ENCODE peak calls at places on chromosomes 12 and 14, in ten cellular contexts. B is hepatocyte; P is ascending aorta; S is aorta; H is transverse colon; U is cardiac muscle cell; A is heart right ventricle; E is CD4-positive, CD25-positive, alpha-beta regulatory T cell; L is fibroblast of lung; K is left ventricle myocardium inferior. R is an unnamed sample.
A peak's percentile ranks its signal among the peaks of the same experiment; 100 is the strongest.

GRCh38 chr12:115806000-115806399 is 471.5 kb downstream of the MED13L start:
- DNase-seq in P (no peak), E (no peak), L (no peak), A (no peak), B (no peak), U (no peak), K (no peak), H (no peak), S (no peak), R (no peak)

GRCh38 chr12:45407188-45407850 is 191.4 kb downstream of the ANO6 start:
- DNase-seq in U (peak; percentile 38), A (no peak), K (no peak), H (no peak), L (peak; percentile 58), B (peak; percentile 23), P (no peak), S (no peak), E (no peak), R (no peak)

GRCh38 chr12:39431002-39431796 is 11.7 kb downstream of the KIF21A start:
- DNase-seq in B (no peak), S (no peak), P (no peak), H (no peak), A (no peak), E (no peak), K (no peak), L (no peak), U (no peak), R (no peak)

GRCh38 chr14:92014014-92014413 is 25.8 kb downstream of the TRIP11 start:
- DNase-seq in H (no peak), S (no peak), K (no peak), P (no peak), E (no peak), A (no peak), B (no peak), L (no peak), U (no peak), R (no peak)

GRCh38 chr12:14403711-14404164 is 38.3 kb downstream of the ATF7IP start:
- DNase-seq in A (no peak), K (no peak), H (no peak), L (peak; percentile 88), U (peak; percentile 92), B (peak; percentile 67), S (no peak), E (peak; percentile 20), P (peak; percentile 69), R (no peak)

GRCh38 chr12:25958254-25959068 is at the start of gene RASSF8:
- DNase-seq in A (peak; percentile 83), P (peak; percentile 81), E (no peak), S (peak; percentile 90), H (peak; percentile 62), K (peak; percentile 77), L (peak; percentile 70), B (peak; percentile 93), U (peak; percentile 89), R (peak; percentile 29)

GRCh38 chr12:128840862-128841468 is 12.3 kb upstream of the GLT1D1 start:
- DNase-seq in E (no peak), A (no peak), B (no peak), S (no peak), P (peak; percentile 19), U (no peak), L (no peak), H (no peak), K (no peak), R (no peak)

GRCh38 chr12:68831272-68831671 is 23.3 kb downstream of the MDM2 start:
- DNase-seq in L (no peak), S (no peak), A (no peak), E (no peak), U (no peak), H (no peak), K (no peak), P (no peak), B (no peak), R (no peak)

GRCh38 chr12:109681986-109682707 is 31.5 kb upstream of the FAM222A start:
- DNase-seq in U (no peak), P (no peak), B (no peak), K (no peak), E (no peak), A (no peak), H (no peak), L (no peak), S (no peak), R (no peak)

GRCh38 chr14:29339491-29339890 is 572.9 kb downstream of the FOXG1 start:
- DNase-seq in B (no peak), L (peak; percentile 51), S (no peak), E (no peak), H (no peak), U (no peak), K (no peak), A (no peak), P (no peak), R (no peak)

GRCh38 chr12:15782667-15783066 is 6.5 kb downstream of the EPS8 start:
- DNase-seq in E (no peak), K (no peak), L (peak; percentile 74), B (no peak), U (peak; percentile 30), H (no peak), S (no peak), P (no peak), A (no peak), R (no peak)

GRCh38 chr12:105721051-105721825 is 390.7 kb downstream of the C12orf75 start:
- DNase-seq in U (no peak), E (no peak), L (peak; percentile 88), K (no peak), P (no peak), A (no peak), B (no peak), S (no peak), H (no peak), R (no peak)

GRCh38 chr12:104080764-104081163 is 16.4 kb downstream of the HCFC2 start:
- DNase-seq in B (no peak), S (no peak), U (no peak), K (no peak), H (no peak), E (no peak), L (no peak), P (no peak), A (no peak), R (no peak)

GRCh38 chr12:104079024-104079423 is 14.7 kb downstream of the HCFC2 start:
- DNase-seq in A (no peak), S (no peak), L (no peak), P (no peak), H (no peak), E (no peak), B (no peak), K (no peak), U (no peak), R (no peak)

DNA sequence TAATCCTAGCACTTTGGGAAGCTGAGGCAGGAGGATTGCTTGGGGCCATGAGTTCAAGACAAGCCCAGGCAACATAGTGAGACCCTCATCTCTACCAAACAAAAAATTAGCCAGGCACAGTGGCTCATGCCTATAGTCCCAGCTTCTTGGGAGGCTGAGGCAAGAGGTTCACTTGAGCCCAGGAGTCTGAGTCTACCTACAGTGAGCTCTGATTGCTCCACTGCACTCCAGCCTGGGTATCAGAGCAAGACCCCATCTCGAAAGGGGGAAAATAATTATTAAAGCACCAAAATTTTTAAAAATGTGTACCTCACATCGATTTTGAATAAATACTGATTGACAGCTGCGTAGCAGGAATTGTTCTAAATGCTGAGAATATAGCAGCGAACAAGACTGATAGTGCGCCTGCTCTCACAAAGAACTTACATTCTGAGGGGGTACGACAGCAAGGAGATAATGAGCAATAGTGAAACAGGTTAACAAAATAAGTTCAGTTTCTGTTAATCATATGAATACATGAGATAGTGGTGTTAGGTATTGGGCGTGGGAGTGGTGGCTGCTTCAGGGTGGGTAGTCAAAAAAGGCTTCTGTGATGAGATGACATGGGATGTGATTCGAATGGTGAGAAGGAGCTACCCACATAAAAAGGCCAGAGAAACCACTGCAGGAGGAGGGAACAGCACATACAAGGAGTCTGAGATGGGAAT is 19.6 kb downstream of the HCFC2 start:
- DNase-seq in A (no peak), U (no peak), K (no peak), E (no peak), L (no peak), H (no peak), S (no peak), B (no peak), P (no peak), R (no peak)
- H3K36me3 ChIP-seq in A (peaks cover 100% of the 10 kb centered on the region), U (peaks cover 23% of the 10 kb centered on the region), K (peaks cover 78% of the 10 kb centered on the region), E (peaks cover 71% of the 10 kb centered on the region), L (peaks cover 3% of the 10 kb centered on the region), H (peaks cover 40% of the 10 kb centered on the region), S (peaks cover 4% of the 10 kb centered on the region), B (no peaks in the 10 kb centered on the region), P (peaks cover 61% of the 10 kb centered on the region), R (no peaks in the 10 kb centered on the region)

DNA sequence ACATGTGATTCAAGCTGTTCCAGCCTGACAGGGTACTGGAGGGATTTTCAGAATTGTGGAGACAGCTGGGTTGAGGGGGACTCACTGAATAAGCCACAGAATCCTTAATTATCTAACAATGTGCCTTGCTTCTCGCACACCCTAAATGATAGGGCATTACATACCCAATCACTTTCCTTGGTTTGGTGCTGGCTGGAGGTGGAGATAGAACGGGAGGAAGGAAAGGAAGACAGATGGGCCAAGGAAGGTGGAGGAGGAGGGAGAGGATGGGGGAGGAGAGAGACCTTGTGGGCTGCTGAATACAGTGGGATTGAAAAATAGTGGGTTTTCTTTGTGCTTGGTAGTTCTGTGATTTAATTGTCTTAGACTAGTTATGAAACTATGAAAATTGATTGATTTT is 20.8 kb downstream of the PELI2 start:
- DNase-seq in H (no peak), L (no peak), E (no peak), P (no peak), U (no peak), K (no peak), B (no peak), A (no peak), S (no peak), R (no peak)
- H3K27ac ChIP-seq in H (no peak overlapping the region), L (no peak overlapping the region), E (no peak overlapping the region), P (no peak overlapping the region), U (no peak overlapping the region), K (no peak overlapping the region), B (no peak overlapping the region), A (no peak overlapping the region), S (no peak overlapping the region), R (no peak overlapping the region)

DNA sequence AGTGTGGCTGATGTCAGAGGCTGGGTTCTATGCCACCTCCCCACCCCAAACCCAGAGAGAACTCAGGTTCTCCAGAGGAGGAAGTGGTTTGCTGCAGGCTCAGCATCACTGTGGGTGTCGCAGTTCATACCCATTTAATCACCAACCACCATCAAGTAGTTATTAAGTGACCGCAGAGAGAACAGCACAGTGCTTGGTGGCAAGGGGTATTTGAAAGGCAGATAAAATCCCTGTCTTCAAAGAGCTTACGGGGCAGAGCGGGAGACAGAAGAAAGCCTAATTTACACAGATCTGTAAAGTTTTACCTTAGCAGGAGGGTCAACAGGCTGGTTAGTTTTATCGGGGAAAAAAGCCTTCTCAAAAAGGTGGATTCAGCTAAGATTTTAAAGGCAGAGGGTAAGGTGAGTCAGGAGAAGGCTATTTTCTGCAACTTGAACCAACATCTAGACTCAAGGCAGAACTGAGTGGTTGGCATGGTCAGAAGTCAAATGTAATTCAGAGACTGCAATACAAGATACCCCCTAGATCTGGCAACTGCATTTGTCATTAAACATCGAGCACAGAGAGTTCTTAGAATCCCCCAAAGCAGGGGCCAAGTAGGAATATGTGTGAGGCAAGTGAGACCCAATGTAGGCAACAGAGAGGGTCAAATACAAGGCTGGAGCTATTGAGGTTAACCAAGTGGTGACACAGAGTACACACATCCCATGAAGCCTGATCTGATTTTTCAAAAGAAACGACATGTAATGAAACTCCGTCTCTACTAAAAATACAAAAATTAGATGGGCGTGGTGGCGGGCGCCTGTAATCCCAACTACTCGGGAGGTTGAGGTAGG is 13.2 kb downstream of the PXN start:
- DNase-seq in E (peak; percentile 64), P (peak; percentile 70), H (no peak), K (no peak), L (no peak), B (no peak), S (no peak), U (no peak), A (no peak), R (no peak)
- H3K4me1 ChIP-seq in E (peaks cover 95% of the 10 kb centered on the region), P (peaks cover 29% of the 10 kb centered on the region), H (peaks cover 40% of the 10 kb centered on the region), K (peaks cover 98% of the 10 kb centered on the region), L (peaks cover 32% of the 10 kb centered on the region), B (peaks cover 34% of the 10 kb centered on the region), S (no peaks in the 10 kb centered on the region), U (peaks cover 23% of the 10 kb centered on the region), A (peaks cover 98% of the 10 kb centered on the region), R (peaks cover 6% of the 10 kb centered on the region)

GRCh38 chr12:118404876-118405521 is 28.6 kb downstream of the SUDS3 start:
- DNase-seq in K (peak; percentile 22), S (peak; percentile 80), E (peak; percentile 10), H (peak; percentile 48), U (peak; percentile 71), P (peak; percentile 70), B (peak; percentile 82), A (no peak), L (peak; percentile 47), R (peak; percentile 25)
- H3K36me3 ChIP-seq in K (peaks cover 83% of the 10 kb centered on the region), S (peaks cover 6% of the 10 kb centered on the region), E (peaks cover 62% of the 10 kb centered on the region), H (peaks cover 18% of the 10 kb centered on the region), U (peaks cover 43% of the 10 kb centered on the region), P (peaks cover 76% of the 10 kb centered on the region), B (no peaks in the 10 kb centered on the region), A (peaks cover 98% of the 10 kb centered on the region), L (peaks cover 5% of the 10 kb centered on the region), R (peaks cover 6% of the 10 kb centered on the region)